ENCODE peak calls at places on chromosomes 16 and 17, in four cellular contexts. J is mammary epithelial cell, M is small intestine, Q is pancreas. W is an unnamed sample. For H3K4me1, the result is how much of the 10 kb centered on the place peaks cover.

GRCh38 chr17:17514361-17514992 is 18.3 kb upstream of the RASD1 start:
- DNase-seq in J (no peak), M (no peak), Q (no peak), W (peak)

GRCh38 chr16:12245088-12245922 is 268.8 kb downstream of the SNX29 start:
- DNase-seq in J (no peak), M (no peak), Q (no peak), W (no peak)

GRCh38 chr17:72387487-72387886 is 266.7 kb downstream of the SOX9 start:
- DNase-seq in J (no peak), M (no peak), Q (no peak), W (no peak)

GRCh38 chr17:57444632-57445031 is 188.3 kb downstream of the MSI2 start:
- DNase-seq in J (no peak), M (no peak), Q (no peak), W (no peak)

GRCh38 chr17:55577011-55577586 is 65.8 kb upstream of the SMIM36 start:
- DNase-seq in J (peak), M (peak), Q (no peak), W (peak)

GRCh38 chr17:68972119-68972704 is 17.0 kb upstream of the ABCA8 start:
- DNase-seq in J (no peak), M (no peak), Q (no peak), W (no peak)

GRCh38 chr17:2179615-2180295 is 123.8 kb downstream of the SMG6 start:
- DNase-seq in J (no peak), M (peak), Q (peak), W (peak)

GRCh38 chr17:1727258-1727789 is 2.8 kb downstream of the WDR81 start:
- DNase-seq in J (no peak), M (no peak), Q (no peak), W (no peak)

GRCh38 chr17:50559674-50560184 is 786 bp upstream of the CACNA1G start:
- DNase-seq in J (peak), M (peak), Q (no peak), W (no peak)

GRCh38 chr17:30921544-30922196 is at the start of gene ADAP2:
- DNase-seq in J (peak), M (peak), Q (peak), W (peak)

GRCh38 chr17:49216953-49217650 is 6.6 kb downstream of the ABI3 start:
- DNase-seq in J (no peak), M (no peak), Q (no peak), W (peak)

GRCh38 chr16:25006504-25007055 is 8.6 kb downstream of the ARHGAP17 start:
- DNase-seq in J (no peak), M (peak), Q (no peak), W (no peak)

DNA sequence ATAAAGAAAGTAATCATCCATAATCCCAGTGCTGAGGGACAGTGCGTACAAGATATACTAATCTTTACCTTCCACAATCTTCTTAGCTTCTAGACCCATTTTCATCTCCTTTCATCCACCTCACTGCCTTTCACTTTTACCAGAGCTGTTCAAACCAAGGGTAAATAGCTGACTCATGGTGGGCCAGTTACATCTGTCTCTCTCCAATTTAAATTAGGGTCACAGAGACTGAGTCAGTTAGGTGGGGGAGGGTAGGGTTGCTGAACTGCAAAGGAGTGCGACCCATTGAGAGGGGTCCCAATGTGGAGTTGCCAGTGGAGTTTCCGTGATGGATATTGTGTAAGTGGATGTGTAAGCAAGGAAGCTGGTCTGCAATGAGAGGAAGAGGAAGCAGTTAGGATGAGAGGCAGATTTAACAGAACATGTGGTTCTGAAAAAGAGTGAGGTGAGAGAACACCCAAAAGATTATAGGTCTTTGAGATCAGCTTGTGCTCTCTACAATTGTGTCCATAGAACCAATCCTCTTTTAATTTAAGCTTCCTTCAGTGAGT is 83.5 kb downstream of the GP2 start:
- DNase-seq in J (no peak), M (no peak), Q (no peak), W (no peak)
- H3K4me1 ChIP-seq in J (under half), M (under half), Q (under half), W (under half)

DNA sequence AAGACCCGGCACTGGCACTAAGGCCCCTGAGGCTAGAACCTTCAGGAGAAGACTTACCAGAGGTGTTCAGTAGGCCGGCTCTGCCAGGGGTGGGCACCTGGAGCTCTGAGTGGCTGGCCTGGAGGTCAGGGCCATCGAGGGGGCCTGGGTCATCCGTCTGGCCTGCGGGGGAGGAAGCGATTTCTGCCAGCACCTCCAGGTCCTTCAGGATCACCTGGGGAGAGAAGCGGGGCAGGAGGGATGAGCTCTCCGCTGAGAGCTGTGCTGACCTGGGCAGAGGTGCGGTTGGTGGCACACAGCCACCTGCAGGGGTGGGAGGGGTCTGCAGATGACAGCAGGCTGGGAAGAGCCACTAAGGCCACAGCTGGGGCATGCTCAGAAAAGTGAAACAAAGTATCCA is 56.6 kb downstream of the VAC14 start:
- DNase-seq in J (no peak), M (no peak), Q (no peak), W (peak)
- H3K4me1 ChIP-seq in J (under half), M (under half), Q (under half), W (half or more)

DNA sequence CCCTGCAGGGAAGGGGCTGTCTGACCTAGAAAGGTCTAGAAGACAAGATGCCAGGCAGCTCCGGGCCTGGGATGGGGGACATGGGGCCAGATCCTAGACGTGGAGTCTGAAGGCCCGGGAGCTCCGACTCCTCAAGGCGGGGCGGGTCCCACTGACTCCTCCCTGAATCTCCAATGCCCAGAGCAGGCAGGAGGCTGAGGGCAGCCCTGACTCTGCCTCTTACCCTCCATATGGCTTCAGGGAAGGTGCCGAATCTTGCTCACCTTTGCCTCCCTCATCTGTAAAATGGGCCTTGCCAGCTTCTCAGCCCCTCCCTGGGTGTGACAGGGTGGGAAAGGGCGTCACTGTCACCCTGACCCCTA is 14.8 kb downstream of the VASN start:
- DNase-seq in J (no peak), M (no peak), Q (no peak), W (no peak)
- H3K4me1 ChIP-seq in J (under half), M (under half), Q (under half), W (under half)

DNA sequence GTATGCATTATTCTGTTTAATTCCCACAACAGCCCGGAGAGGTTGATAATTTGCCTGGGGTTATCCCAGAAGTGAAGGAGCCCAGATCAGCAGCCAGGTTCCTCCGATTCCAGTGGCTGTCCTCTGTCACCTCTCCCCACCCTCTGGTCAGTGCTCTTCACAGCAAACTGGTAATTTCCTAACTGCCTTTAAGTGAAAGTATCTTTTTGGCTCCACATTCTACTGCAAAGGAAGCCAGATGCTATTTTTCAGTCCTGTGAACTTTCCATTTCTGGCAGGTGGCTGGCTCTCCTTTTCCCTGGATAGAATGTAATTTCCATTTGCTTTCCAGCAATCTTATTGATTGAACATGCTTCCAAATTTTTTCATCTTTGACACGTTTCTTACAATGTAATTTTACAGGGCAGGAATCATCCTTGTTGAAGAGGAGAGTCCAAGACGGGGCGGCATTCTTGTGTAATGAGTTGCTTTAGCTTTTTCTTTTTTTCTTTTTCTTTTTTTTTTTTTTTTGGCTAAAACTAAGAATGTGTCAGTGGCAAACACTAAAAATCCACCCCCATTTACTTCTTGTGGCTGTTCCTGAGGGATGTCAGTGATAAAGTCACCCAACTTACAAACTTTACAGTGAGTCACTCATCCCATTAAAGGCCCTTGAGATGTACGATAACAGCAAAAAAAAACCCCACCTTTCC is 29.6 kb upstream of the PRKCA start:
- DNase-seq in J (peak), M (no peak), Q (no peak), W (no peak)
- H3K4me1 ChIP-seq in J (under half), M (under half), Q (under half), W (under half)

W was measured in left lung.